ENCODE peak calls at places on chromosome 1, in five cellular contexts. V is caudate nucleus, T is colonic mucosa, A is right cardiac atrium, E is GM23338. M is an unnamed sample.

GRCh38 chr1:87115317-87115885 is 201.0 kb downstream of the HS2ST1 start:
- DNase-seq in V (no peak), T (no peak), A (peak), E (no peak), M (no peak)

GRCh38 chr1:6354659-6355317 is 38.8 kb downstream of the ACOT7 start:
- DNase-seq in V (no peak), T (no peak), A (no peak), E (no peak), M (no peak)

GRCh38 chr1:8330271-8331125 is 12.6 kb downstream of the SLC45A1 start:
- DNase-seq in V (no peak), T (no peak), A (no peak), E (no peak), M (no peak)

GRCh38 chr1:184467295-184467694 is 80.5 kb downstream of the C1orf21 start:
- DNase-seq in V (no peak), T (no peak), A (no peak), E (no peak), M (no peak)

GRCh38 chr1:58765016-58765415 is 18.8 kb downstream of the JUN start:
- DNase-seq in V (no peak), T (no peak), A (no peak), E (no peak), M (no peak)

GRCh38 chr1:186958520-186958919 is 129.8 kb downstream of the PLA2G4A start:
- DNase-seq in V (no peak), T (no peak), A (no peak), E (no peak), M (no peak)

GRCh38 chr1:50603274-50604271 is 180.3 kb upstream of the DMRTA2 start:
- DNase-seq in V (no peak), T (no peak), A (no peak), E (no peak), M (no peak)

GRCh38 chr1:206472454-206472853 is 2.2 kb downstream of the IKBKE start:
- DNase-seq in V (no peak), T (no peak), A (peak), E (peak), M (peak)

GRCh38 chr1:115567431-115567830 is 74.3 kb upstream of the VANGL1 start:
- DNase-seq in V (no peak), T (no peak), A (no peak), E (no peak), M (no peak)

GRCh38 chr1:78758493-78758892 is 108.9 kb downstream of the IFI44 start:
- DNase-seq in V (no peak), T (no peak), A (no peak), E (no peak), M (no peak)

GRCh38 chr1:185916866-185917265 is 182.7 kb downstream of the HMCN1 start:
- DNase-seq in V (no peak), T (no peak), A (no peak), E (no peak), M (no peak)

GRCh38 chr1:1114431-1114830 is 1.5 kb downstream of the C1orf159 start:
- DNase-seq in V (no peak), T (no peak), A (no peak), E (no peak), M (no peak)

GRCh38 chr1:214444159-214444939 is 107.1 kb downstream of the PTPN14 start:
- DNase-seq in V (no peak), T (no peak), A (no peak), E (no peak), M (no peak)

GRCh38 chr1:229204863-229205777 is 65.8 kb upstream of the RAB4A start:
- DNase-seq in V (no peak), T (no peak), A (peak), E (no peak), M (no peak)

GRCh38 chr1:245380790-245381535 is 226.2 kb downstream of the KIF26B start:
- DNase-seq in V (no peak), T (no peak), A (no peak), E (peak), M (no peak)

GRCh38 chr1:7573481-7573880 is 197.6 kb upstream of the VAMP3 start:
- DNase-seq in V (no peak), T (no peak), A (no peak), E (no peak), M (no peak)

GRCh38 chr1:55323760-55324159 is 108.6 kb upstream of the USP24 start:
- DNase-seq in V (no peak), T (no peak), A (no peak), E (peak), M (peak)

GRCh38 chr1:11337536-11338350 is 64.7 kb downstream of the UBIAD1 start:
- DNase-seq in V (peak), T (peak), A (peak), E (peak), M (peak)

GRCh38 chr1:59765036-59765730 is 49.6 kb upstream of the HOOK1 start:
- DNase-seq in V (no peak), T (no peak), A (no peak), E (no peak), M (no peak)

GRCh38 chr1:204573563-204573925 is 57.3 kb downstream of the MDM4 start:
- DNase-seq in V (no peak), T (no peak), A (no peak), E (no peak), M (no peak)

GRCh38 chr1:163303561-163303960 is 18.2 kb upstream of the NUF2 start:
- DNase-seq in V (no peak), T (no peak), A (no peak), E (no peak), M (no peak)

GRCh38 chr1:17565551-17565971 is 26.1 kb downstream of the ARHGEF10L start:
- DNase-seq in V (peak), T (no peak), A (no peak), E (peak), M (no peak)
- H3K27ac ChIP-seq in V (peak), T (peak), A (peak), E (peak), M (no peak)

DNA sequence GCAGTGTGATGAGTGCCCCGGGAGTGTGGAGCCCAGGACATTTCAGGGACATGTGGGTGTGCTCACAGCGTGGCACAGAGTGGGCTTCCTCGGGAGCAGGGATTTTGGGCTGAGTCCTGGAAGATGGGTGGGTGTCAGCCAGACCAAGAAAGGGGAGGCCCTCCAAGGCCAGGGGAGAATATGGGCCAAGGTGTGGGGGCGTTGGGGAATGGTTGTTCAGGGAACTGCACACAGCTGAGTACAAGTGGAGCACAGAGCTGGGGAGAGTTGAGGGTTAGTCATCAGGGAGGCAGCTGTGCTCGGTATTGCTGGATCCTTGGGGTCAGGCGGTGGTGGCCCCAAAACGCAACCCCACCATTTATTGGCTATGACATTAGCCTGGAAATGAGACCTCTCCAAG is 5.5 kb downstream of the POGK start:
- DNase-seq in V (no peak), T (no peak), A (no peak), E (no peak), M (no peak)
- H3K27ac ChIP-seq in V (peak), T (peak), A (peak), E (no peak), M (no peak)

DNA sequence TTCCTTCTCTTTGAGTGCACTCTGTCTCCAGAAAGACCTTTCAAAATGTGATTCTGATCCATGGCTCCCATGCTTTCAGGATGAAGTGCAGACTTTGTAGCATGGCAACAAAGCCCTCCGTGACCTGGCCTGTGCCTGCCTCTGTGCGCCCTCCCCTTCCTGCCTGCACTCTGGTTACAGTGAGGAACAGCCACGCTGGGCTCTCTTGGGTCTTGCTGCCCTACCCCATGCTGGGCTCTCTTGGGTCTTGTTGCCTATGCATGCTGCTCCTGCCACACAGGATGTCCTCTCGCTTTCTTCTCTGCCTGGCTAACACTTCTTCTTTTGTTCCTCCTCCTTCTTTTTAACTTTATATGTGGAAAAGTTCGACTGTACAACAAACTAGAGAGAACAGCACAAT is 28.0 kb downstream of the LMOD1 start:
- DNase-seq in V (no peak), T (no peak), A (no peak), E (no peak), M (no peak)
- H3K27ac ChIP-seq in V (no peak), T (peak), A (peak), E (no peak), M (no peak)

GRCh38 chr1:172351347-172351746 is 69.1 kb upstream of the C1orf105 start:
- DNase-seq in V (no peak), T (no peak), A (no peak), E (no peak), M (no peak)
- H3K27ac ChIP-seq in V (no peak), T (no peak), A (no peak), E (no peak), M (no peak)

DNA sequence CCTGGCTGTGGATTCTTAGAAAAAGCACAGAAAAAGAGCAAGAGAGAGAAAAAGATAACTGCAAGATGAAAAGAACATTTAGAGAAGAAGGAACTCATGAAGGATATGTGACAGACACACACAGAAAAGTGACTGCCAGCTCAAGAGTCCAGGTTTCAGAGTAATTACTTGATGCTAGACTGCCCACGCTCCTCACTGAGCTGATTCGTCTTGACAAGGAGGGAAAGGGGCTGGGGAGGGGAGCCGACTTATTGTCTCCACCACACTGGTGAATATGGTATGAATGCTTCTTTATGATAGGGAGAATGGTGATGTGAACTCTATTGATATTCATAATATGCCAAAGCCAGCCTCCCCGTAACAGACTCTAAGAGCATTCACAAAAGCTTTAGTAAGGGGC is 140.4 kb downstream of the BRINP2 start:
- DNase-seq in V (peak), T (no peak), A (no peak), E (no peak), M (no peak)
- H3K27ac ChIP-seq in V (peak), T (no peak), A (no peak), E (no peak), M (no peak)

DNA sequence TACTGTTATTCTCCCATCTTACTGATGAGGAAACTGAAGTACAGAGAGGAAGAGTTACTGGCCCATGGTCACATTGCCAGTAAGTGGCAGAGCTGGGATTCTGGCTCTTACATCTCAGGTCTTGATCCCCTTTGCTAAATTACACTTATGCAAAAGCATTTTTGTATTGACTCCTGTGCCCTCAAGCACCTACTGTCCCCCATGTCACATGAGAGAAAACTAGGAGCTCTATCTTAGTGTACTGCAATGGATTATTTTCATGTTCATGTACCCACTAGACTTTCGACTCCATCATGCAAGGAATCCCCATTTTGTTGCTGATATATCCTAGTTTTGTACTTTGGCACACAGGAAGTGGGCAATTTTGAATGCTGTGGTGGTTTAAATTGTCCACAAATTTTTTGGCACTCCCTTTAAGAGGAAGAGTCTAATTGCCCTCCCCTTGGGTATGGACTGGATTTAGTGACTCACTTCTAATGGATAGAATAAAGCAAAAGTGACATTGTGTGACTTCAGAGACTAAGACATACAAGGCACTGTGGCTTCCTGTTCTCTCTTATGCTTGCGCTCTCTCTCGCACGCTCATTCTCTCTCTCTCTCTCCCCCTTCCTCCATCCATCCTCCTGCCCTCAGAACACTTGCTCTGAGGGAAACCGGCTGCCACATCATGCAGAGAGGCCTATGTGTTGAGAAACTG is 43.5 kb upstream of the JAK1 start:
- DNase-seq in V (no peak), T (no peak), A (no peak), E (no peak), M (no peak)
- H3K27ac ChIP-seq in V (no peak), T (no peak), A (no peak), E (no peak), M (no peak)

GRCh38 chr1:25185934-25186333 is 46.4 kb downstream of the SYF2 start:
- DNase-seq in V (no peak), T (no peak), A (no peak), E (no peak), M (no peak)
- H3K27ac ChIP-seq in V (no peak), T (no peak), A (no peak), E (no peak), M (no peak)

GRCh38 chr1:33288976-33289857 is 31.7 kb downstream of the A3GALT2 start:
- DNase-seq in V (peak), T (no peak), A (no peak), E (no peak), M (no peak)
- H3K27ac ChIP-seq in V (no peak), T (no peak), A (no peak), E (no peak), M (no peak)

GRCh38 chr1:178868700-178869099 is 2.2 kb downstream of the ANGPTL1 start:
- DNase-seq in V (no peak), T (no peak), A (no peak), E (no peak), M (no peak)

GRCh38 chr1:178870944-178871343 is at the start of gene ANGPTL1:
- DNase-seq in V (no peak), T (no peak), A (no peak), E (peak), M (no peak)

GRCh38 chr1:178874966-178875365 is 4.1 kb upstream of the ANGPTL1 start:
- DNase-seq in V (no peak), T (no peak), A (no peak), E (no peak), M (no peak)

GRCh38 chr1:178869114-178869697 is 1.7 kb downstream of the ANGPTL1 start:
- DNase-seq in V (no peak), T (no peak), A (no peak), E (peak), M (no peak)

GRCh38 chr1:178871551-178872320 is 859 bp upstream of the ANGPTL1 start:
- DNase-seq in V (no peak), T (no peak), A (no peak), E (no peak), M (no peak)
- H3K27ac ChIP-seq in V (no peak), T (peak), A (no peak), E (no peak), M (no peak)

DNA sequence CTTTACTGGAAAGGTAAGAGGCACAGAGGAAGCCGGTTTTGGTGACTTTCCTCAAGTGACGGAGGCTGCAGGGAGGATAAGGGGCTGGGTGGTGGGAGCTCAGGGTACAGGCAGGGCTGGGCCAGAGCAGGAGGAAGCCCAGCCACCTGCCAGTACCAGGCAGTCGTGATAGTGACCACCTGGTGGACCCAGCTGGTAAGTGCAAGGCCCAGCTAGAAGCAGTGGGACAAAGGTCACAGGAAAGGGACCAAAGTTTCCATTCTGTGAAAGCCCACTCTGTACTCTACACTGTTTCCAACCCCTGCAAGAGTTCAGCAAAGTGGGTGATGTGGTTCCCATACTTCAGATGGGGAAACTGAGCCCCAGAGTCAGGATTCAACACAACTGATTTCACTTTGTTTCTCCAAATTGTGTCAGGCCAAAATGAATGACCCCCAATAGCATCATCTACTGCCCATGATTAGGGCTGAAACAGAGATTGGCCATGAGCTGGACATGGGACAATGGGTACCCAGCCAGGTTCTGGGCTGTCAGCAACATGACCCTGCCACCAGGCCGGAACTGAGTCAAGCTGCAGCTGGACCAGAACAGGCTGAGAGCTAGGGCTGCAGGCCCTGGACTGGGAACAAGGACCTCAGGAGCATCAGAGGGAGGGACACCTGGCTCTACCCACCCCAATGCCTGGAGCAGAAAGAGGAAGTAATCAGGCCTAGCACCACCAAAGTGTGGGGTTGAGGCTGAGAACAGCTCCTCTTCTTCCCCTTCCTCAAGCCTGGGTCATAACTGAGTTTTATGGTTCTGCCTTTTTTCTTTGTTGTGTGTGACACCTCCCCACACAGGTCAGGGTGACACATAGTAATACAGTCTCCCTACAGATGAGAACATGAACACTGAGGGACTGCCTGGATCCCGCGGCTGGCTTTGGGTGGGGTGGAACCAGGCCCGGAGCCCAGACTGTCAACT is 50.2 kb downstream of the KCNN3 start:
- DNase-seq in V (no peak), T (no peak), A (no peak), E (peak), M (peak)
- H3K27ac ChIP-seq in V (no peak), T (no peak), A (no peak), E (no peak), M (no peak)

M was measured in H9.